ENCODE peak calls at places on chromosomes 12 and 14, in five cellular contexts. J is NCI-H1105 treated with DMSO at 0.1 percent for 48 hours; A is MV-4-11; N is HCEC 1CT; C is naive thymus-derived CD4-positive, alpha-beta T cell. F is an unnamed sample.

GRCh38 chr14:38790916-38791315 is 312.1 kb downstream of the SEC23A start:
- DNase-seq in J (no peak), A (no peak), N (no peak), C (no peak), F (no peak)

GRCh38 chr14:77761205-77761931 is 412 bp upstream of the SNW1 start:
- DNase-seq in J (peak; percentile 59), A (peak; percentile 61), N (peak; percentile 95), C (no peak), F (no peak)

GRCh38 chr14:57879516-57879915 is 13.6 kb upstream of the SLC35F4 start:
- DNase-seq in J (no peak), A (no peak), N (no peak), C (no peak), F (no peak)

GRCh38 chr14:93081875-93082570 is 33.7 kb downstream of the ITPK1 start:
- DNase-seq in J (no peak), A (peak; percentile 25), N (no peak), C (no peak), F (no peak)

GRCh38 chr12:131535779-131536178 is 175.1 kb upstream of the SFSWAP start:
- DNase-seq in J (no peak), A (no peak), N (no peak), C (no peak), F (no peak)

GRCh38 chr12:6604254-6605029 is 2.7 kb downstream of the CHD4 start:
- DNase-seq in J (no peak), A (no peak), N (peak; percentile 25), C (no peak), F (no peak)

GRCh38 chr12:114829833-114830232 is 145.9 kb upstream of the TBX3 start:
- DNase-seq in J (no peak), A (no peak), N (no peak), C (no peak), F (no peak)

GRCh38 chr12:129028824-129029223 is 175.5 kb downstream of the GLT1D1 start:
- DNase-seq in J (no peak), A (no peak), N (no peak), C (no peak), F (no peak)

GRCh38 chr14:92980866-92981265 is 57.9 kb downstream of the CHGA start:
- DNase-seq in J (no peak), A (no peak), N (no peak), C (no peak), F (no peak)

GRCh38 chr12:100955139-100955538 is 160.6 kb downstream of the ANO4 start:
- DNase-seq in J (no peak), A (no peak), N (peak; percentile 35), C (no peak), F (no peak)

GRCh38 chr14:35365130-35366047 is 39.2 kb downstream of the NFKBIA start:
- DNase-seq in J (no peak), A (peak; percentile 62), N (peak; percentile 87), C (no peak), F (peak; percentile 95)

GRCh38 chr12:25725874-25726273 is 172.8 kb upstream of the LMNTD1 start:
- DNase-seq in J (peak; percentile 10), A (peak; percentile 55), N (peak; percentile 52), C (no peak), F (no peak)

GRCh38 chr12:3795096-3795799 is 42.3 kb upstream of the CRACR2A start:
- DNase-seq in J (peak; percentile 91), A (no peak), N (no peak), C (no peak), F (no peak)

GRCh38 chr12:47222960-47223847 is 143.4 kb upstream of the AMIGO2 start:
- DNase-seq in J (no peak), A (no peak), N (no peak), C (no peak), F (no peak)

GRCh38 chr12:130127909-130128763 is 34.1 kb upstream of the FZD10 start:
- DNase-seq in J (no peak), A (no peak), N (no peak), C (no peak), F (no peak)

GRCh38 chr14:80977103-80977728 is 21.8 kb downstream of the TSHR start:
- DNase-seq in J (no peak), A (peak; percentile 12), N (no peak), C (no peak), F (no peak)